ENCODE peak calls at places on chromosomes 5 and 9, in eight cellular contexts. J is body of pancreas, F is heart left ventricle, D is endothelial cell, G is NCI-H2029, V is cerebellar nuclear complex, U is neural crest cell, I is HT1080. W is an unnamed sample.

GRCh38 chr5:19630875-19631274 is 357.1 kb downstream of the CDH18 start:
- DNase-seq in F (no peak), J (no peak), I (no peak), G (no peak), V (no peak), U (no peak), D (no peak), W (no peak)

GRCh38 chr9:105063665-105064247 is 135.8 kb upstream of the ABCA1 start:
- DNase-seq in I (peak; percentile 76), J (peak; percentile 18), D (no peak), F (peak; percentile 48), V (no peak), G (no peak), U (no peak), W (peak; percentile 73)

GRCh38 chr9:107548298-107549142 is 59.0 kb upstream of the KLF4 start:
- DNase-seq in G (no peak), V (no peak), U (no peak), J (no peak), F (peak; percentile 41), I (peak; percentile 87), D (no peak), W (peak; percentile 77)

GRCh38 chr9:106708147-106708838 is 154.7 kb upstream of the ZNF462 start:
- DNase-seq in G (no peak), V (no peak), F (no peak), J (no peak), U (no peak), I (no peak), D (no peak), W (no peak)

GRCh38 chr5:58405175-58405574 is 54.7 kb downstream of the PLK2 start:
- DNase-seq in U (no peak), F (no peak), I (no peak), V (no peak), D (no peak), J (no peak), G (no peak), W (no peak)

GRCh38 chr5:53607896-53608295 is 47.5 kb downstream of the NDUFS4 start:
- DNase-seq in U (no peak), G (no peak), V (no peak), J (no peak), F (no peak), D (no peak), I (no peak), W (no peak)

GRCh38 chr5:128537306-128537998 is 593 bp downstream of the FBN2 start:
- DNase-seq in U (peak; percentile 36), D (peak; percentile 59), V (no peak), I (peak; percentile 45), J (peak; percentile 9), G (no peak), F (peak; percentile 32), W (no peak)

GRCh38 chr5:1184163-1184470 is 17.3 kb upstream of the SLC6A19 start:
- DNase-seq in U (no peak), G (no peak), I (no peak), V (no peak), D (no peak), F (no peak), J (no peak), W (no peak)

GRCh38 chr5:89281211-89281610 is 398.2 kb upstream of the MEF2C start:
- DNase-seq in V (no peak), G (no peak), F (no peak), D (no peak), J (no peak), I (no peak), U (no peak), W (no peak)

GRCh38 chr9:31776471-31776870 is 608.0 kb upstream of the ACO1 start:
- DNase-seq in V (no peak), I (no peak), J (no peak), D (no peak), F (no peak), G (peak; percentile 87), U (no peak), W (no peak)

GRCh38 chr9:70259512-70259802 is 679 bp downstream of the SMC5 start:
- DNase-seq in D (no peak), G (no peak), I (no peak), F (no peak), V (no peak), U (no peak), J (no peak), W (no peak)